ENCODE peak calls at places on chromosomes 13 and 19, in seven cellular contexts. One of them, this sample, is unnamed.
A peak's percentile ranks its signal among the peaks of the same experiment; 100 is the strongest.

GRCh38 chr13:41352935-41353801 is 42.1 kb downstream of the NAA16 start:
- DNase-seq in A549: peak; percentile 35
- DNase-seq in Peyer's patch: no peak
- DNase-seq in upper lobe of left lung: no peak
- DNase-seq in uterus: no peak
- DNase-seq in lower leg skin: no peak
- DNase-seq in breast epithelium: no peak
- DNase-seq in this sample: no peak

GRCh38 chr13:71218960-71219359 is 648.0 kb downstream of the DACH1 start:
- DNase-seq in uterus: no peak
- DNase-seq in A549: peak; percentile 12
- DNase-seq in breast epithelium: no peak
- DNase-seq in upper lobe of left lung: no peak
- DNase-seq in lower leg skin: no peak
- DNase-seq in Peyer's patch: no peak
- DNase-seq in this sample: no peak

GRCh38 chr13:27476943-27477681 is 26.7 kb upstream of the MTIF3 start:
- DNase-seq in lower leg skin: no peak
- DNase-seq in breast epithelium: no peak
- DNase-seq in Peyer's patch: peak; percentile 50
- DNase-seq in A549: peak; percentile 45
- DNase-seq in uterus: no peak
- DNase-seq in upper lobe of left lung: peak; percentile 23
- DNase-seq in this sample: no peak

GRCh38 chr19:29624489-29625210 is 18.6 kb downstream of the POP4 start:
- DNase-seq in breast epithelium: no peak
- DNase-seq in uterus: no peak
- DNase-seq in upper lobe of left lung: no peak
- DNase-seq in A549: no peak
- DNase-seq in lower leg skin: no peak
- DNase-seq in Peyer's patch: no peak
- DNase-seq in this sample: no peak

GRCh38 chr19:34096020-34096915 is 76.0 kb upstream of the LSM14A start:
- DNase-seq in Peyer's patch: no peak
- DNase-seq in breast epithelium: no peak
- DNase-seq in upper lobe of left lung: no peak
- DNase-seq in A549: peak; percentile 79
- DNase-seq in lower leg skin: no peak
- DNase-seq in uterus: no peak
- DNase-seq in this sample: no peak

GRCh38 chr13:82898625-82899024 is 983.6 kb downstream of the SLITRK1 start:
- DNase-seq in uterus: no peak
- DNase-seq in lower leg skin: no peak
- DNase-seq in breast epithelium: no peak
- DNase-seq in Peyer's patch: no peak
- DNase-seq in upper lobe of left lung: no peak
- DNase-seq in A549: peak; percentile 20
- DNase-seq in this sample: no peak

GRCh38 chr19:7013678-7014077 is 7.6 kb downstream of the MBD3L2B start:
- DNase-seq in A549: no peak
- DNase-seq in Peyer's patch: no peak
- DNase-seq in breast epithelium: no peak
- DNase-seq in uterus: no peak
- DNase-seq in lower leg skin: no peak
- DNase-seq in upper lobe of left lung: no peak
- DNase-seq in this sample: no peak

GRCh38 chr19:48616491-48617056 is 1.7 kb upstream of the FAM83E start:
- DNase-seq in Peyer's patch: no peak
- DNase-seq in upper lobe of left lung: no peak
- DNase-seq in lower leg skin: no peak
- DNase-seq in uterus: no peak
- DNase-seq in A549: no peak
- DNase-seq in breast epithelium: no peak
- DNase-seq in this sample: no peak

GRCh38 chr13:76148926-76149325 is 512.8 kb downstream of the LMO7 start:
- DNase-seq in upper lobe of left lung: no peak
- DNase-seq in uterus: no peak
- DNase-seq in Peyer's patch: no peak
- DNase-seq in A549: no peak
- DNase-seq in breast epithelium: no peak
- DNase-seq in lower leg skin: no peak
- DNase-seq in this sample: no peak

GRCh38 chr19:53389591-53390377 is 5.2 kb upstream of the ZNF765 start:
- DNase-seq in A549: no peak
- DNase-seq in upper lobe of left lung: no peak
- DNase-seq in breast epithelium: no peak
- DNase-seq in lower leg skin: no peak
- DNase-seq in uterus: no peak
- DNase-seq in Peyer's patch: no peak
- DNase-seq in this sample: no peak

GRCh38 chr19:53394522-53394973 is 401 bp upstream of the ZNF765 start:
- DNase-seq in upper lobe of left lung: peak; percentile 40
- DNase-seq in breast epithelium: peak; percentile 40
- DNase-seq in Peyer's patch: no peak
- DNase-seq in uterus: peak; percentile 49
- DNase-seq in lower leg skin: peak; percentile 89
- DNase-seq in A549: no peak
- DNase-seq in this sample: peak; percentile 79

GRCh38 chr19:53394974-53395839 is at the start of gene ZNF765:
- DNase-seq in Peyer's patch: peak; percentile 97
- DNase-seq in A549: peak; percentile 93
- DNase-seq in upper lobe of left lung: peak; percentile 97
- DNase-seq in breast epithelium: peak; percentile 92
- DNase-seq in lower leg skin: peak; percentile 99
- DNase-seq in uterus: peak; percentile 97
- DNase-seq in this sample: peak; percentile 97
- TF ChIP-seq POLR2A in Peyer's patch: peak; percentile 60
- TF ChIP-seq POLR2A in A549: peak; percentile 74
- TF ChIP-seq POLR2A in upper lobe of left lung: no peak
- TF ChIP-seq POLR2A in breast epithelium: peak; percentile 69
- TF ChIP-seq POLR2A in lower leg skin: no peak
- TF ChIP-seq POLR2A in uterus: peak; percentile 46
- TF ChIP-seq POLR2A in this sample: no peak

GRCh38 chr19:52191951-52192350 is 2.1 kb downstream of the PPP2R1A start:
- DNase-seq in A549: no peak
- DNase-seq in upper lobe of left lung: no peak
- DNase-seq in lower leg skin: no peak
- DNase-seq in uterus: no peak
- DNase-seq in breast epithelium: no peak
- DNase-seq in Peyer's patch: no peak
- DNase-seq in this sample: no peak
- TF ChIP-seq POLR2A in A549: no peak
- TF ChIP-seq POLR2A in upper lobe of left lung: no peak
- TF ChIP-seq POLR2A in lower leg skin: no peak
- TF ChIP-seq POLR2A in uterus: no peak
- TF ChIP-seq POLR2A in breast epithelium: no peak
- TF ChIP-seq POLR2A in Peyer's patch: no peak
- TF ChIP-seq POLR2A in this sample: no peak

DNA sequence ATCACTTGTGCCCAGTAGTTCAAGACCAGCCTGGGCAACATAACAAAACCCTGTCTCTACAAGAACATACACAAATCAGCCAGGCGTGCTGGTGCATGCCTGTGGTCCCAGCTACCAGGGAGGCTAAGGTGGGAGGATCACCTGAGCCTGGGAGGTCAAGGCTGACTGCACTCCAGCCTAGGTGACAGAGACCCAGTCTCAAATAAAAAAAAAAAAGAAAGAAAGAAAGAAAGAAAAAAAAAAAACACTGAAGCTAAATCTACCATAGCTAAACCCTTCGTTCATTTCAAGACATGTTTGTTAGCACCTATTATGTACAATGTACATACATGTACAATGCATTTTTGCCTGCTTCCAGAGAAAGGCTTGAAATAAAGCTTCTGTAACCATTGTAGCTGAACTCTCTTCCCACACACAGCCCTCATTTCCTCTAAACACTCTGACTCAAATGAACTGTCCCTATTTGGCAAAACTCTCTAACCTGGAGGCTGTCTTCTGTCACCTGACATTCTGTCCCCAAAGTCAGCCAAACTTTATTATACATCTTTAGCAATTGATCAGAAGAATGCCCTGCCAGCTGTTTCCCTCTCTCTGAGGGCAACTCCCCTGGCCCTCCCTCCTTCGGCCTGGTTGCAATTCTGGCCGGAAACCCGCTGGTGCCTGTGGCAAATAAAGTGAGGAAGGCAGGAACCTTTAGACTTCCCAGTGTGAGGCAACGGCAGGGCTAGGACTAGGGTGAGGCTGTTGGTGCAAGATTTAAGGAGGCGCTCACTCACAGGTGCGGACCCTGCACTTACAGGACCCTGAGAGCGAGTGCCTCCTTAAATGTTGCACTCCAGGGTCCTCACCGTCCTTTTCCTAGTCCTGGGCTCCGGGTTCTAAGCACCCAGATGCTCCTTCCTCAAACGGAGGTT is 1.8 kb downstream of the ETHE1 start:
- DNase-seq in uterus: peak; percentile 43
- DNase-seq in A549: peak; percentile 85
- DNase-seq in lower leg skin: peak; percentile 94
- DNase-seq in upper lobe of left lung: peak; percentile 91
- DNase-seq in breast epithelium: peak; percentile 78
- DNase-seq in Peyer's patch: peak; percentile 61
- DNase-seq in this sample: no peak
- TF ChIP-seq POLR2A in uterus: no peak
- TF ChIP-seq POLR2A in A549: no peak
- TF ChIP-seq POLR2A in lower leg skin: no peak
- TF ChIP-seq POLR2A in upper lobe of left lung: no peak
- TF ChIP-seq POLR2A in breast epithelium: no peak
- TF ChIP-seq POLR2A in Peyer's patch: peak; percentile 55
- TF ChIP-seq POLR2A in this sample: no peak

GRCh38 chr19:41868120-41868988 is 8.3 kb downstream of the RPS19 start:
- DNase-seq in breast epithelium: no peak
- DNase-seq in A549: no peak
- DNase-seq in lower leg skin: no peak
- DNase-seq in uterus: no peak
- DNase-seq in Peyer's patch: no peak
- DNase-seq in upper lobe of left lung: peak; percentile 86
- DNase-seq in this sample: no peak
- TF ChIP-seq POLR2A in breast epithelium: no peak
- TF ChIP-seq POLR2A in A549: no peak
- TF ChIP-seq POLR2A in lower leg skin: no peak
- TF ChIP-seq POLR2A in uterus: no peak
- TF ChIP-seq POLR2A in Peyer's patch: no peak
- TF ChIP-seq POLR2A in upper lobe of left lung: no peak
- TF ChIP-seq POLR2A in this sample: no peak

DNA sequence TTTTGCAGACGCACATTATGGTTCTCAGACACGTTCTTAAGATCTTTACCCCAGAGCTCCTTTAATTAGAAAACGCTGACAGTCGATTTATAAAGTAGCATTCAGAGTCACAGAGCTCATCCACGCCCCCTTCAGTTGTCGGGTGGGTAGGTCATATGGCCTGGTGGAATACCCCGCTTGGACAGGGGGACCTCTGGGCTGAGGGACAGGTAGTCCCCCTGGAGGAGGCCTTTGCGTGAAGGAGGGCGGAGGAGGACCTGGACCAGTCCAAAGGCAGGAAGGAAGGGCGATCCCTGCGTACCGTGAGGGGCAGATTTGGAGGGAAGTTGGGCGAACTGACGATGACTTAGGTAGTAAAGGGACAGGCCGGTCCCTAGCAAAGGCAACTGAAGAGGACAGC is 20.5 kb downstream of the VASP start:
- DNase-seq in upper lobe of left lung: no peak
- DNase-seq in Peyer's patch: no peak
- DNase-seq in uterus: no peak
- DNase-seq in breast epithelium: no peak
- DNase-seq in lower leg skin: no peak
- DNase-seq in A549: no peak
- DNase-seq in this sample: no peak
- TF ChIP-seq POLR2A in upper lobe of left lung: no peak
- TF ChIP-seq POLR2A in Peyer's patch: no peak
- TF ChIP-seq POLR2A in uterus: no peak
- TF ChIP-seq POLR2A in breast epithelium: no peak
- TF ChIP-seq POLR2A in lower leg skin: no peak
- TF ChIP-seq POLR2A in A549: no peak
- TF ChIP-seq POLR2A in this sample: no peak

GRCh38 chr19:10604460-10604980 is 17.4 kb upstream of the AP1M2 start:
- DNase-seq in breast epithelium: no peak
- DNase-seq in uterus: no peak
- DNase-seq in Peyer's patch: peak; percentile 65
- DNase-seq in lower leg skin: peak; percentile 84
- DNase-seq in upper lobe of left lung: peak; percentile 54
- DNase-seq in A549: no peak
- DNase-seq in this sample: no peak

GRCh38 chr19:10603873-10604459 is 16.9 kb upstream of the AP1M2 start:
- DNase-seq in uterus: no peak
- DNase-seq in breast epithelium: no peak
- DNase-seq in lower leg skin: no peak
- DNase-seq in Peyer's patch: peak; percentile 52
- DNase-seq in upper lobe of left lung: peak; percentile 51
- DNase-seq in A549: no peak
- DNase-seq in this sample: no peak

GRCh38 chr19:10603084-10603872 is 16.2 kb upstream of the AP1M2 start:
- DNase-seq in uterus: peak; percentile 27
- DNase-seq in breast epithelium: peak; percentile 58
- DNase-seq in lower leg skin: peak; percentile 90
- DNase-seq in upper lobe of left lung: peak; percentile 58
- DNase-seq in Peyer's patch: peak; percentile 93
- DNase-seq in A549: no peak
- DNase-seq in this sample: peak; percentile 81

GRCh38 chr19:10601999-10602329 is 14.9 kb upstream of the AP1M2 start:
- DNase-seq in uterus: no peak
- DNase-seq in A549: no peak
- DNase-seq in lower leg skin: no peak
- DNase-seq in Peyer's patch: no peak
- DNase-seq in upper lobe of left lung: no peak
- DNase-seq in breast epithelium: no peak
- DNase-seq in this sample: no peak

DNA sequence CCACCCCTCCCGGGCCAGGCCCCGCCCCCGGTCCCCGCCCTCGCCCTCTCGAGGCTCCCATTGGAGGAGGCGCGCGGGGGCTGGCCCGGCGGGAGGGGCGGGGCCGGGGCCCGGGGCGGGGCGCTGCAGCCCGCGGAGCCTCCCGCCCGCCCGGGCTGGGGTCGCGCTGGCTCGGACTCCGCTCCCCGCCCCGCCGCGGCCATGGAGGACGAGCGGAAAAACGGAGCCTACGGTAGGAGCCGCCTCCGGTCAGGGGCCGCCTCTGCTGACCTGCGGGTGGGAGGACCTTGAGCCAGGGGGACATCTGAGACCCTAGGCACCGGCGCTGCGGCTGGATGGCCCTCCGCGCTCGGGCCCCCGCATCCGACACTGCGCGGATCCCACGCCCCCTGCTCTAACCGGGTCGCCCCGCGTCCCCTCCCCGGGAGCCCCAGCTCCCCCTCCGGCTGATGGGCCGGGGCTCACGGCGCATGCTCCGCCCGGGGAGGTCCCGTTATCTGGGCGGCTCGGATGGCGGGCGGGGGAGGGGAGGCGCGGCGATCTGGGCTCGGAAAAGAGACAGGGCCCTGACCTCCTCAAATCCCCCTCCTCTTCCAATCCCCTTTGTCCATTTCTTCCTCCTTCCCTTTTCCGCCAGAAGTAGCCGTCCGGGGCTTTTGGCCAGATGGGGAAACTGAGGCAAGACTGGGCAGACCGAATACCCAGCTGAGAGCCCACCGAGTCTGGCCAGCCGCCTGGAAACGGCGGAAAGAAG is 15.4 kb upstream of the AP1M2 start:
- DNase-seq in Peyer's patch: peak; percentile 88
- DNase-seq in uterus: peak; percentile 84
- DNase-seq in upper lobe of left lung: peak; percentile 88
- DNase-seq in lower leg skin: peak; percentile 97
- DNase-seq in A549: peak; percentile 63
- DNase-seq in breast epithelium: peak; percentile 76
- DNase-seq in this sample: peak; percentile 92
- TF ChIP-seq POLR2A in Peyer's patch: no peak
- TF ChIP-seq POLR2A in uterus: peak; percentile 46
- TF ChIP-seq POLR2A in upper lobe of left lung: peak; percentile 70
- TF ChIP-seq POLR2A in lower leg skin: no peak
- TF ChIP-seq POLR2A in A549: no peak
- TF ChIP-seq POLR2A in breast epithelium: no peak
- TF ChIP-seq POLR2A in this sample: no peak

GRCh38 chr19:18636969-18637629 is at the start of gene KLHL26:
- DNase-seq in lower leg skin: no peak
- DNase-seq in A549: no peak
- DNase-seq in breast epithelium: no peak
- DNase-seq in Peyer's patch: no peak
- DNase-seq in upper lobe of left lung: no peak
- DNase-seq in uterus: no peak
- DNase-seq in this sample: no peak
- TF ChIP-seq POLR2A in lower leg skin: no peak
- TF ChIP-seq POLR2A in A549: no peak
- TF ChIP-seq POLR2A in breast epithelium: no peak
- TF ChIP-seq POLR2A in Peyer's patch: peak; percentile 44
- TF ChIP-seq POLR2A in upper lobe of left lung: peak; percentile 42
- TF ChIP-seq POLR2A in uterus: peak; percentile 16
- TF ChIP-seq POLR2A in this sample: no peak

This sample was measured in suprapubic skin.